ENCODE peak calls at places on chromosomes 11 and 22, in six cellular contexts. J is mesendoderm, X is IMR-90, U is SK-N-SH, S is Karpas-422, V is PC-3. G is an unnamed sample.

GRCh38 chr11:76627541-76628082 is 42.9 kb downstream of the LRRC32 start:
- DNase-seq in S (no peak), J (no peak), U (no peak), V (no peak), X (no peak), G (no peak)

GRCh38 chr22:23856721-23857605 is 712 bp upstream of the SLC2A11 start:
- DNase-seq in X (peak), J (peak), U (peak), S (peak), V (no peak), G (peak)

GRCh38 chr11:98729118-98729517 is 291.6 kb upstream of the CNTN5 start:
- DNase-seq in X (no peak), V (no peak), J (no peak), U (no peak), S (no peak), G (no peak)

GRCh38 chr11:102517670-102518069 is 12.9 kb downstream of the MMP7 start:
- DNase-seq in X (no peak), U (no peak), S (no peak), V (no peak), J (no peak), G (no peak)

GRCh38 chr11:20050551-20051333 is 109.5 kb downstream of the DBX1 start:
- DNase-seq in J (peak), U (no peak), S (no peak), V (no peak), X (no peak), G (no peak)

GRCh38 chr22:32355760-32356159 is 1.9 kb upstream of the RFPL3 start:
- DNase-seq in V (peak), U (no peak), J (peak), X (no peak), S (no peak), G (no peak)

GRCh38 chr11:394034-394857 is at the start of gene PKP3:
- DNase-seq in V (peak), U (no peak), J (peak), X (peak), S (no peak), G (no peak)

GRCh38 chr11:115778928-115779650 is 274.9 kb upstream of the CADM1 start:
- DNase-seq in U (no peak), S (no peak), V (no peak), X (peak), J (peak), G (no peak)

GRCh38 chr11:16605440-16605970 is 132.9 kb upstream of the C11orf58 start:
- DNase-seq in J (peak), S (no peak), X (peak), U (peak), V (no peak), G (peak)

GRCh38 chr11:44179173-44179572 is 83.7 kb downstream of the EXT2 start:
- DNase-seq in X (peak), V (no peak), S (no peak), U (peak), J (no peak), G (no peak)

GRCh38 chr11:125435461-125436238 is 60.4 kb downstream of the FEZ1 start:
- DNase-seq in S (no peak), X (peak), V (no peak), U (no peak), J (peak), G (no peak)

GRCh38 chr11:96293583-96293982 is 49.4 kb downstream of the MAML2 start:
- DNase-seq in V (no peak), U (no peak), S (no peak), X (no peak), J (no peak), G (no peak)

GRCh38 chr11:125062931-125063428 is at the start of gene SLC37A2:
- DNase-seq in J (peak), U (peak), S (no peak), V (peak), X (peak), G (peak)

GRCh38 chr22:47837703-47838102 is 1075.3 kb downstream of the TBC1D22A start:
- DNase-seq in X (no peak), V (peak), U (peak), J (peak), S (peak), G (peak)

GRCh38 chr22:19710769-19711106 is 3.6 kb upstream of the SEPTIN5 start:
- DNase-seq in J (no peak), S (no peak), V (no peak), X (no peak), U (no peak), G (no peak)

GRCh38 chr22:45696227-45696626 is 24.6 kb downstream of the ATXN10 start:
- DNase-seq in X (no peak), V (no peak), S (no peak), J (no peak), U (no peak), G (no peak)

GRCh38 chr22:46592390-46592872 is 27.8 kb upstream of the GRAMD4 start:
- DNase-seq in X (peak), J (peak), U (no peak), V (peak), S (peak), G (peak)

GRCh38 chr11:119509969-119510401 is 87.0 kb upstream of the THY1 start:
- DNase-seq in X (peak), V (peak), U (no peak), J (no peak), S (peak), G (peak)

GRCh38 chr11:119513141-119513805 is 90.3 kb upstream of the THY1 start:
- DNase-seq in J (no peak), S (no peak), X (no peak), V (no peak), U (no peak), G (no peak)

GRCh38 chr11:119513806-119514170 is 90.8 kb upstream of the THY1 start:
- DNase-seq in X (no peak), S (no peak), V (no peak), U (no peak), J (no peak), G (no peak)

GRCh38 chr11:119511601-119512000 is 88.6 kb upstream of the THY1 start:
- DNase-seq in U (no peak), S (no peak), V (no peak), X (no peak), J (no peak), G (no peak)

GRCh38 chr11:119512373-119512772 is 89.4 kb upstream of the THY1 start:
- DNase-seq in J (no peak), U (no peak), V (no peak), X (no peak), S (no peak), G (no peak)
- H3K4me2 ChIP-seq in J (no peak), U (no peak), V (no peak), X (no peak), S (no peak), G (no peak)

GRCh38 chr22:37432708-37433054 is 5.4 kb upstream of the ELFN2 start:
- DNase-seq in U (no peak), X (no peak), S (no peak), J (no peak), V (no peak), G (no peak)

GRCh38 chr22:37428649-37429586 is 1.6 kb upstream of the ELFN2 start:
- DNase-seq in V (no peak), S (peak), X (peak), U (peak), J (peak), G (peak)

GRCh38 chr22:37431366-37431765 is 4.1 kb upstream of the ELFN2 start:
- DNase-seq in J (no peak), U (no peak), S (no peak), V (peak), X (peak), G (no peak)

GRCh38 chr22:37431811-37432707 is 4.8 kb upstream of the ELFN2 start:
- DNase-seq in U (no peak), V (peak), X (peak), S (no peak), J (no peak), G (no peak)

GRCh38 chr22:37430941-37431340 is 3.7 kb upstream of the ELFN2 start:
- DNase-seq in S (no peak), V (no peak), J (no peak), X (no peak), U (no peak), G (no peak)
- H3K9ac ChIP-seq in S (no peak), V (peak), J (no peak), X (no peak), U (no peak), G (no peak)

DNA sequence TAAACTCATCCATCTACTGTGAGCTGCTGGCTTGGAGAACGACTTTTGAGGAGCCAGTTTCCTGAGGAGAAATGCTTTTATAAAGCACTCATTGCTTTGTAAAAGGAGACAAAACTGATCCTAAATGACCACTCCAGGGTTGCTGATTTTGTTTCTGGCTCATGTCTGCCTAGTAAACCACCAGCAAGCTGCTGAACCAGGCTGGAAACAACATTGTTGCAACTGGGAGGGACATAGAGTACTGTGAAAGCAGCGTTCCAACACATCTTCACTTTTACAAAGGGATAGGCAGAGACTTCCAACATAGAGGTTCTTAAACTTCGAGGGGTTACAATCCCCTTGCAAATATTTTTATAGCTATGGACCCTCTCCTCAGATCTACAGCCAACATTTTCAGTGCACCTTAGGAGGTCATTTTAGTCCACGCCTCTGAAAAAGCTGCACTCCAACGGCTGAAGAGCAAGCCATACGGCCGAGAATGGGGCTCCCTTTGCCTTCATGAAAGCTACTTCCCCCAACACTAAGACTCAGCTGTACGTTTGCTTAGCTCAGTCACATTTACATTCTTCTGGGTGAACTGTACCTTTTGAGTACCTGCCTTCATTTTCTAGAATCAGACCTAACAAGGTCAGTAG is 54.7 kb downstream of the PANX1 start:
- DNase-seq in J (no peak), X (no peak), U (no peak), S (no peak), V (no peak), G (no peak)
- H3K4me2 ChIP-seq in J (no peak), X (no peak), U (no peak), S (no peak), V (no peak), G (no peak)

DNA sequence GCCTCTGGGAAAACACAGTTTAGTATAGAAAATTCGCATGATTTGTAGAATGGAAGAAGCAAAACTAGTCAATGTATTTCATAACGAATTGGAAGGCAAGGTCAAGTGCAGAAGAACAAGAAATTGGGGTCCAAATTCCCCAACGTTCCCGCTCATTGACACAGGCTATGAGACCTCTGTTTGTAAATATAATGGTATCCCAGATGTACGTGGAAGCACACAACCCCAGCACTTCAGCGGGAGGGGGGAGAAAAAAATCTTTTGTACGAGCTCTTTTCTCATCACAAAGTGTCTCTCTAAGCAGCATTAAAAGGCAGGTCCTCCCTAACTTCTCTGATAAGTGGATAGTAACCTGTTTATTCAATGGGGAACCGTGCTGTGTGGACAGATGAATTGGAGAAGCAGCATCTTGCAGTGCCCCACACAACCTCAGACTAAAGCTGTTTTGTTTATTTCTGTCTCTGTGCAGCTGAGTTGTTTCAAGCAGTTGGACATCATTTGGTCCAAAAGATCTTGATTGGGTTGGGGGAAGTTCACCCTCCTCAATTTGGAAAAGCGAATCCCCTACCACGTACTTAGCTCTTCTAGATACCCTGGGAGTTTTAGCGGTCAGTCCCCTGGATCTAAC is 1.1 kb upstream of the GAB2 start:
- DNase-seq in U (no peak), X (peak), S (peak), V (no peak), J (no peak), G (no peak)
- H3K9ac ChIP-seq in U (peak), X (peak), S (peak), V (no peak), J (peak), G (no peak)

DNA sequence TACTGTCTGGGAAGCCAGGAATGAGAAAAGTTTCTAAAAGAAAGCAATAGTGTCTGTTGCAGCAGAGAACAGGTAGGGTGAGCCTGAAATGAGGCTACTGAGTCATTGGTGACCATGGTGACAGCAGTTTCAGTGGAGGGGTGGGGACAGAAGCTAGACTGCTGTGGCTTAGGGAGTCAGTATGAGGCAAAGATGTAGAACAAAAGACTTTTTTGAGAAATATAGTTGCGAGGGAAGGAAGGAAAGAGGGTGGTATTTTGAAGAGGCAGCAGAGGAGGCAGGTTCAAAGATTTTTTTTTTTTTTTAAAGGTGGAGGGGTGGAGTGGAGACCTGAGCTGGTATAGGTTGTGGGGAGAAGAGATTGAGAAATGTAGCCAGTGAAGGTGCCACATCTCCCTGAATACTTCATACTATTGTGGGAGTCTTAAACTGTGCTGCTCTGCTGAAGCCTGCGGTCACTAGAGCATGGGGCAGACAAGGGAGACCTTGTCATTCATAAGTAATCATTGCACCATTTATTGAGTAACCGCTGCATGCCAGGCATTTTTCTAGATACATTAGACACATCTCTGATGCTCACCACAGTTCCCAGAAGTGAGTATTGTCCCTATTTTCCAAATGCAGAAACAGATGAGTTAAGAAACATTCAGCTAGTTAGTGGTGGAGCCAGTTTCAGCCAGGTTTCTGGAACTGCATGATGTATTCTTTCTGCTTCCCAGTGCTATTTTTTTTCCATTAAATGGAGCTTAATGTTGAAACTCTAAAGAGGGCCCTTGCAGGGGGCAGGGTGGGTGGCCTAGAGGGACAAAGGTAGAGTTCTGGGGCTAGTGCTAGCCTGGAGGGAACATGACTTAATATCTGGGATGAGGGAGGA is 49.9 kb downstream of the STIM1 start:
- DNase-seq in X (peak), U (no peak), S (no peak), V (peak), J (peak), G (peak)
- H3K4me2 ChIP-seq in X (peak), U (no peak), S (no peak), V (peak), J (no peak), G (peak)

GRCh38 chr22:49911881-49912625 is 6.2 kb downstream of the ALG12 start:
- DNase-seq in J (no peak), S (no peak), V (no peak), U (no peak), X (no peak), G (no peak)

GRCh38 chr22:49913026-49913425 is 5.2 kb downstream of the ALG12 start:
- DNase-seq in J (no peak), U (no peak), S (no peak), V (no peak), X (no peak), G (no peak)

GRCh38 chr22:49914256-49914655 is 4.0 kb downstream of the ALG12 start:
- DNase-seq in J (no peak), U (no peak), V (no peak), S (no peak), X (no peak), G (no peak)

GRCh38 chr22:49915610-49916009 is 2.6 kb downstream of the ALG12 start:
- DNase-seq in U (no peak), X (no peak), V (no peak), S (no peak), J (peak), G (no peak)

GRCh38 chr22:49913446-49913845 is 4.8 kb downstream of the ALG12 start:
- DNase-seq in X (no peak), U (no peak), S (no peak), J (no peak), V (no peak), G (no peak)
- H3K9ac ChIP-seq in X (no peak), U (no peak), S (no peak), J (no peak), V (no peak), G (no peak)

GRCh38 chr22:30306629-30307016 is 17.3 kb upstream of the CASTOR1 start:
- DNase-seq in U (no peak), V (no peak), X (no peak), J (no peak), S (no peak), G (peak)

GRCh38 chr22:30307026-30307574 is 17.8 kb upstream of the CASTOR1 start:
- DNase-seq in X (no peak), V (no peak), J (no peak), U (no peak), S (no peak), G (no peak)

GRCh38 chr22:30305519-30305905 is 16.2 kb upstream of the CASTOR1 start:
- DNase-seq in U (no peak), V (no peak), X (no peak), S (no peak), J (no peak), G (peak)

GRCh38 chr22:30304495-30305244 is 15.4 kb upstream of the CASTOR1 start:
- DNase-seq in J (no peak), S (no peak), U (no peak), X (no peak), V (peak), G (no peak)

GRCh38 chr22:30305906-30306628 is 16.8 kb upstream of the CASTOR1 start:
- DNase-seq in X (no peak), V (no peak), U (no peak), J (no peak), S (no peak), G (peak)
- H3K4me2 ChIP-seq in X (no peak), V (peak), U (no peak), J (no peak), S (peak), G (peak)

G was measured in MM.1S.